ENCODE peak calls at places on chromosomes 13 and 19, in ten cellular contexts. One of them, this sample, is unnamed.

GRCh38 chr13:42405665-42406390 is 133.9 kb downstream of the AKAP11 start:
- DNase-seq in transverse colon: no peak
- DNase-seq in myocyte: no peak
- DNase-seq in EH: peak
- DNase-seq in breast epithelium: no peak
- DNase-seq in erythroblast: no peak
- DNase-seq in GDM1: no peak
- DNase-seq in NCI-H2171: no peak
- DNase-seq in lung microvascular endothelial cell: peak
- DNase-seq in LoVo: no peak
- DNase-seq in this sample: no peak

GRCh38 chr13:103067751-103068563 is 1.7 kb upstream of the SLC10A2 start:
- DNase-seq in transverse colon: peak
- DNase-seq in myocyte: no peak
- DNase-seq in EH: no peak
- DNase-seq in breast epithelium: no peak
- DNase-seq in erythroblast: no peak
- DNase-seq in GDM1: no peak
- DNase-seq in NCI-H2171: no peak
- DNase-seq in lung microvascular endothelial cell: no peak
- DNase-seq in LoVo: no peak
- DNase-seq in this sample: no peak

GRCh38 chr19:29785955-29786589 is 25.7 kb upstream of the CCNE1 start:
- DNase-seq in transverse colon: no peak
- DNase-seq in myocyte: no peak
- DNase-seq in EH: no peak
- DNase-seq in breast epithelium: no peak
- DNase-seq in erythroblast: peak
- DNase-seq in GDM1: no peak
- DNase-seq in NCI-H2171: no peak
- DNase-seq in lung microvascular endothelial cell: no peak
- DNase-seq in LoVo: no peak
- DNase-seq in this sample: no peak

GRCh38 chr13:76808927-76809326 is 77.3 kb downstream of the KCTD12 start:
- DNase-seq in transverse colon: no peak
- DNase-seq in myocyte: no peak
- DNase-seq in EH: no peak
- DNase-seq in breast epithelium: no peak
- DNase-seq in erythroblast: no peak
- DNase-seq in GDM1: no peak
- DNase-seq in NCI-H2171: no peak
- DNase-seq in lung microvascular endothelial cell: no peak
- DNase-seq in LoVo: no peak
- DNase-seq in this sample: no peak

GRCh38 chr13:97879646-97880297 is 73.7 kb upstream of the IPO5 start:
- DNase-seq in transverse colon: no peak
- DNase-seq in myocyte: peak
- DNase-seq in EH: peak
- DNase-seq in breast epithelium: no peak
- DNase-seq in erythroblast: no peak
- DNase-seq in GDM1: no peak
- DNase-seq in NCI-H2171: no peak
- DNase-seq in lung microvascular endothelial cell: no peak
- DNase-seq in LoVo: no peak
- DNase-seq in this sample: peak

GRCh38 chr13:114131581-114132418 is 623 bp downstream of the RASA3 start:
- DNase-seq in transverse colon: no peak
- DNase-seq in myocyte: peak
- DNase-seq in EH: peak
- DNase-seq in breast epithelium: no peak
- DNase-seq in erythroblast: peak
- DNase-seq in GDM1: no peak
- DNase-seq in NCI-H2171: no peak
- DNase-seq in lung microvascular endothelial cell: peak
- DNase-seq in LoVo: no peak
- DNase-seq in this sample: peak

GRCh38 chr19:45632468-45633196 is 6.6 kb downstream of the EML2 start:
- DNase-seq in transverse colon: peak
- DNase-seq in myocyte: peak
- DNase-seq in EH: peak
- DNase-seq in breast epithelium: peak
- DNase-seq in erythroblast: peak
- DNase-seq in GDM1: no peak
- DNase-seq in NCI-H2171: peak
- DNase-seq in lung microvascular endothelial cell: peak
- DNase-seq in LoVo: peak
- DNase-seq in this sample: peak

GRCh38 chr13:111577956-111578595 is 257.6 kb downstream of the TEX29 start:
- DNase-seq in transverse colon: no peak
- DNase-seq in myocyte: no peak
- DNase-seq in EH: no peak
- DNase-seq in breast epithelium: no peak
- DNase-seq in erythroblast: no peak
- DNase-seq in GDM1: no peak
- DNase-seq in NCI-H2171: no peak
- DNase-seq in lung microvascular endothelial cell: no peak
- DNase-seq in LoVo: no peak
- DNase-seq in this sample: no peak

GRCh38 chr13:109123971-109124370 is 494.6 kb downstream of the MYO16 start:
- DNase-seq in transverse colon: no peak
- DNase-seq in myocyte: no peak
- DNase-seq in EH: no peak
- DNase-seq in breast epithelium: no peak
- DNase-seq in erythroblast: no peak
- DNase-seq in GDM1: no peak
- DNase-seq in NCI-H2171: no peak
- DNase-seq in lung microvascular endothelial cell: no peak
- DNase-seq in LoVo: no peak
- DNase-seq in this sample: no peak

GRCh38 chr13:97522243-97522642 is 88.3 kb downstream of the RAP2A start:
- DNase-seq in transverse colon: no peak
- DNase-seq in myocyte: no peak
- DNase-seq in EH: no peak
- DNase-seq in breast epithelium: no peak
- DNase-seq in erythroblast: no peak
- DNase-seq in GDM1: no peak
- DNase-seq in NCI-H2171: no peak
- DNase-seq in lung microvascular endothelial cell: no peak
- DNase-seq in LoVo: no peak
- DNase-seq in this sample: no peak

GRCh38 chr13:28717170-28717569 is 1.6 kb downstream of the SLC46A3 start:
- DNase-seq in transverse colon: no peak
- DNase-seq in myocyte: no peak
- DNase-seq in EH: no peak
- DNase-seq in breast epithelium: no peak
- DNase-seq in erythroblast: no peak
- DNase-seq in GDM1: no peak
- DNase-seq in NCI-H2171: no peak
- DNase-seq in lung microvascular endothelial cell: no peak
- DNase-seq in LoVo: no peak
- DNase-seq in this sample: no peak

GRCh38 chr13:80141114-80141849 is 199.6 kb downstream of the SPRY2 start:
- DNase-seq in transverse colon: no peak
- DNase-seq in myocyte: peak
- DNase-seq in EH: peak
- DNase-seq in breast epithelium: peak
- DNase-seq in erythroblast: no peak
- DNase-seq in GDM1: no peak
- DNase-seq in NCI-H2171: no peak
- DNase-seq in lung microvascular endothelial cell: peak
- DNase-seq in LoVo: no peak
- DNase-seq in this sample: peak

GRCh38 chr13:31807090-31807541 is 67.8 kb downstream of the RXFP2 start:
- DNase-seq in transverse colon: no peak
- DNase-seq in myocyte: peak
- DNase-seq in EH: no peak
- DNase-seq in breast epithelium: no peak
- DNase-seq in erythroblast: no peak
- DNase-seq in GDM1: no peak
- DNase-seq in NCI-H2171: no peak
- DNase-seq in lung microvascular endothelial cell: no peak
- DNase-seq in LoVo: no peak
- DNase-seq in this sample: peak

GRCh38 chr13:95039415-95039814 is 261.8 kb downstream of the ABCC4 start:
- DNase-seq in transverse colon: no peak
- DNase-seq in myocyte: no peak
- DNase-seq in EH: peak
- DNase-seq in breast epithelium: no peak
- DNase-seq in erythroblast: no peak
- DNase-seq in GDM1: no peak
- DNase-seq in NCI-H2171: no peak
- DNase-seq in lung microvascular endothelial cell: no peak
- DNase-seq in LoVo: no peak
- DNase-seq in this sample: no peak

GRCh38 chr19:7611541-7612279 is 16.0 kb downstream of the CAMSAP3 start:
- DNase-seq in transverse colon: no peak
- DNase-seq in myocyte: no peak
- DNase-seq in EH: no peak
- DNase-seq in breast epithelium: no peak
- DNase-seq in erythroblast: no peak
- DNase-seq in GDM1: no peak
- DNase-seq in NCI-H2171: no peak
- DNase-seq in lung microvascular endothelial cell: no peak
- DNase-seq in LoVo: no peak
- DNase-seq in this sample: no peak

GRCh38 chr19:18701250-18701608 is 17.7 kb downstream of the CRTC1 start:
- DNase-seq in transverse colon: no peak
- DNase-seq in myocyte: no peak
- DNase-seq in EH: no peak
- DNase-seq in breast epithelium: no peak
- DNase-seq in erythroblast: no peak
- DNase-seq in GDM1: no peak
- DNase-seq in NCI-H2171: peak
- DNase-seq in lung microvascular endothelial cell: no peak
- DNase-seq in LoVo: no peak
- DNase-seq in this sample: no peak

GRCh38 chr19:6065685-6066365 is 44.5 kb downstream of the RFX2 start:
- DNase-seq in transverse colon: peak
- DNase-seq in myocyte: peak
- DNase-seq in EH: peak
- DNase-seq in breast epithelium: no peak
- DNase-seq in erythroblast: peak
- DNase-seq in GDM1: peak
- DNase-seq in NCI-H2171: no peak
- DNase-seq in lung microvascular endothelial cell: peak
- DNase-seq in LoVo: peak
- DNase-seq in this sample: peak

GRCh38 chr19:3398114-3398899 is 31.9 kb downstream of the NFIC start:
- DNase-seq in transverse colon: peak
- DNase-seq in myocyte: no peak
- DNase-seq in EH: no peak
- DNase-seq in breast epithelium: peak
- DNase-seq in erythroblast: no peak
- DNase-seq in GDM1: no peak
- DNase-seq in NCI-H2171: no peak
- DNase-seq in lung microvascular endothelial cell: peak
- DNase-seq in LoVo: no peak
- DNase-seq in this sample: peak

GRCh38 chr13:98025480-98026025 is 72.1 kb downstream of the IPO5 start:
- DNase-seq in transverse colon: no peak
- DNase-seq in myocyte: no peak
- DNase-seq in EH: no peak
- DNase-seq in breast epithelium: no peak
- DNase-seq in erythroblast: no peak
- DNase-seq in GDM1: no peak
- DNase-seq in NCI-H2171: no peak
- DNase-seq in lung microvascular endothelial cell: no peak
- DNase-seq in LoVo: no peak
- DNase-seq in this sample: no peak

GRCh38 chr19:29323046-29323971 is 110.4 kb upstream of the UQCRFS1 start:
- DNase-seq in transverse colon: no peak
- DNase-seq in myocyte: no peak
- DNase-seq in EH: no peak
- DNase-seq in breast epithelium: no peak
- DNase-seq in erythroblast: no peak
- DNase-seq in GDM1: no peak
- DNase-seq in NCI-H2171: no peak
- DNase-seq in lung microvascular endothelial cell: no peak
- DNase-seq in LoVo: no peak
- DNase-seq in this sample: no peak

GRCh38 chr13:22934744-22935523 is 245.8 kb upstream of the SGCG start:
- DNase-seq in transverse colon: no peak
- DNase-seq in myocyte: no peak
- DNase-seq in EH: no peak
- DNase-seq in breast epithelium: no peak
- DNase-seq in erythroblast: no peak
- DNase-seq in GDM1: no peak
- DNase-seq in NCI-H2171: no peak
- DNase-seq in lung microvascular endothelial cell: no peak
- DNase-seq in LoVo: no peak
- DNase-seq in this sample: no peak

GRCh38 chr19:18262917-18263316 is 11.3 kb downstream of the IQCN start:
- DNase-seq in transverse colon: no peak
- DNase-seq in myocyte: no peak
- DNase-seq in EH: no peak
- DNase-seq in breast epithelium: no peak
- DNase-seq in erythroblast: no peak
- DNase-seq in GDM1: no peak
- DNase-seq in NCI-H2171: no peak
- DNase-seq in lung microvascular endothelial cell: no peak
- DNase-seq in LoVo: no peak
- DNase-seq in this sample: no peak

GRCh38 chr19:45506246-45506990 is 861 bp upstream of the VASP start:
- DNase-seq in transverse colon: peak
- DNase-seq in myocyte: peak
- DNase-seq in EH: peak
- DNase-seq in breast epithelium: peak
- DNase-seq in erythroblast: peak
- DNase-seq in GDM1: peak
- DNase-seq in NCI-H2171: peak
- DNase-seq in lung microvascular endothelial cell: peak
- DNase-seq in LoVo: peak
- DNase-seq in this sample: peak

GRCh38 chr13:63189712-63190111 is 1774.1 kb upstream of the PCDH20 start:
- DNase-seq in transverse colon: no peak
- DNase-seq in myocyte: no peak
- DNase-seq in EH: no peak
- DNase-seq in breast epithelium: no peak
- DNase-seq in erythroblast: no peak
- DNase-seq in GDM1: no peak
- DNase-seq in NCI-H2171: no peak
- DNase-seq in lung microvascular endothelial cell: no peak
- DNase-seq in LoVo: no peak
- DNase-seq in this sample: no peak

This sample was measured in astrocyte of the hippocampus.